ENCODE peak calls at places on chromosomes 16 and 17, in six cellular contexts. V is EL, G is body of pancreas, H is glutamatergic neuron, O is GM23338, J is lower leg skin. P is an unnamed sample.

GRCh38 chr16:47732122-47732805 is 271.1 kb downstream of the PHKB start:
- DNase-seq in O (peak), V (peak), G (no peak), H (no peak), J (no peak), P (peak)

GRCh38 chr16:27245276-27246231 is 23.0 kb downstream of the NSMCE1 start:
- DNase-seq in H (no peak), V (peak), O (no peak), J (peak), G (peak), P (peak)

GRCh38 chr16:50718061-50718760 is 23.7 kb upstream of the CYLD start:
- DNase-seq in V (peak), O (no peak), J (no peak), H (no peak), G (no peak), P (no peak)

GRCh38 chr16:88617268-88618031 is 20.9 kb upstream of the IL17C start:
- DNase-seq in J (no peak), O (no peak), H (no peak), G (no peak), V (no peak), P (no peak)

GRCh38 chr16:22813946-22814325 is at the start of gene HS3ST2:
- DNase-seq in H (peak), O (peak), J (peak), V (no peak), G (peak), P (peak)

GRCh38 chr17:42354956-42355843 is 33.0 kb downstream of the STAT3 start:
- DNase-seq in G (no peak), H (no peak), J (no peak), V (peak), O (no peak), P (peak)

GRCh38 chr17:50868594-50868993 is 2.4 kb upstream of the TOB1 start:
- DNase-seq in O (no peak), V (no peak), H (no peak), G (no peak), J (no peak), P (no peak)

GRCh38 chr16:58264961-58265479 is 29.8 kb downstream of the PRSS54 start:
- DNase-seq in O (no peak), H (no peak), J (no peak), G (no peak), V (peak), P (peak)

GRCh38 chr17:74749262-74750038 is 1.0 kb downstream of the NHERF1 start:
- DNase-seq in H (no peak), V (peak), O (peak), G (peak), J (no peak), P (no peak)

GRCh38 chr17:13727441-13728171 is 125.9 kb upstream of the HS3ST3A1 start:
- DNase-seq in V (peak), O (no peak), G (no peak), J (no peak), H (no peak), P (no peak)

GRCh38 chr16:13436641-13437423 is 483.1 kb upstream of the ERCC4 start:
- DNase-seq in G (no peak), J (no peak), H (no peak), V (peak), O (no peak), P (peak)

GRCh38 chr17:5832886-5833285 is 237.3 kb upstream of the WSCD1 start:
- DNase-seq in O (peak), G (no peak), J (no peak), H (no peak), V (peak), P (peak)

GRCh38 chr16:85416267-85417109 is 196.6 kb upstream of the GSE1 start:
- DNase-seq in G (peak), O (peak), V (peak), H (peak), J (peak), P (no peak)

GRCh38 chr17:82678265-82678891 is 20.1 kb downstream of the RAB40B start:
- DNase-seq in G (no peak), J (no peak), H (no peak), V (no peak), O (no peak), P (no peak)

GRCh38 chr17:80780381-80781187 is 211.1 kb upstream of the CHMP6 start:
- DNase-seq in G (no peak), H (no peak), O (no peak), V (peak), J (no peak), P (no peak)

GRCh38 chr16:71526111-71526998 is at the start of gene CHST4:
- DNase-seq in J (no peak), H (no peak), V (peak), G (no peak), O (peak), P (peak)

GRCh38 chr16:1097156-1097555 is 1.1 kb upstream of the C1QTNF8 start:
- DNase-seq in J (no peak), V (no peak), H (no peak), G (no peak), O (no peak), P (no peak)